ENCODE peak calls at places on chromosome 9, in five cellular contexts. A is esophagus squamous epithelium, Y is A549, Q is fibroblast of lung, E is endodermal cell. B is an unnamed sample.

GRCh38 chr9:33524431-33524947 is 438 bp downstream of the ANKRD18B start:
- DNase-seq in A (no peak), Y (no peak), Q (no peak), E (peak; percentile 71), B (no peak)

GRCh38 chr9:33202552-33203300 is 35.6 kb upstream of the B4GALT1 start:
- DNase-seq in A (no peak), Y (no peak), Q (peak; percentile 82), E (no peak), B (peak; percentile 73)

GRCh38 chr9:71465392-71465791 is 302.9 kb downstream of the CEMIP2 start:
- DNase-seq in A (no peak), Y (no peak), Q (no peak), E (no peak), B (no peak)

GRCh38 chr9:33106827-33107621 is 30.6 kb upstream of the SMU1 start:
- DNase-seq in A (no peak), Y (no peak), Q (peak; percentile 71), E (peak; percentile 65), B (peak; percentile 88)

GRCh38 chr9:73011346-73011745 is 58.5 kb upstream of the ALDH1A1 start:
- DNase-seq in A (no peak), Y (no peak), Q (peak; percentile 74), E (no peak), B (peak; percentile 68)

GRCh38 chr9:24590432-24590831 is 44.7 kb upstream of the IZUMO3 start:
- DNase-seq in A (no peak), Y (no peak), Q (no peak), E (no peak), B (no peak)

GRCh38 chr9:78325343-78325742 is 28.4 kb downstream of the PSAT1 start:
- DNase-seq in A (no peak), Y (no peak), Q (peak; percentile 42), E (no peak), B (peak; percentile 68)

GRCh38 chr9:121105531-121105930 is 30.8 kb downstream of the CNTRL start:
- DNase-seq in A (no peak), Y (no peak), Q (no peak), E (no peak), B (no peak)

GRCh38 chr9:88013051-88013450 is 38.7 kb upstream of the CDK20 start:
- DNase-seq in A (no peak), Y (no peak), Q (no peak), E (peak; percentile 71), B (no peak)

GRCh38 chr9:98924971-98925820 is 18.5 kb upstream of the COL15A1 start:
- DNase-seq in A (no peak), Y (no peak), Q (no peak), E (peak; percentile 45), B (no peak)

GRCh38 chr9:350354-350753 is 135.7 kb downstream of the DOCK8 start:
- DNase-seq in A (no peak), Y (no peak), Q (no peak), E (no peak), B (no peak)

GRCh38 chr9:92846662-92847145 is 31.1 kb downstream of the ZNF484 start:
- DNase-seq in A (no peak), Y (no peak), Q (peak; percentile 16), E (no peak), B (peak; percentile 1)
- H3K4me3 ChIP-seq in A (no peak overlapping the region), Y (no peak overlapping the region), Q (no peak overlapping the region), E (peak overlapping the region; percentile 42), B (no peak overlapping the region)

GRCh38 chr9:129411501-129412175 is 209.3 kb downstream of the C9orf50 start:
- DNase-seq in A (no peak), Y (no peak), Q (no peak), E (no peak), B (no peak)

GRCh38 chr9:129412814-129413536 is 207.9 kb downstream of the C9orf50 start:
- DNase-seq in A (no peak), Y (peak; percentile 38), Q (peak; percentile 78), E (peak; percentile 75), B (peak; percentile 89)

GRCh38 chr9:129414377-129415021 is 206.4 kb downstream of the C9orf50 start:
- DNase-seq in A (no peak), Y (no peak), Q (peak; percentile 61), E (peak; percentile 71), B (peak; percentile 40)

GRCh38 chr9:129415031-129415953 is 205.6 kb downstream of the C9orf50 start:
- DNase-seq in A (no peak), Y (no peak), Q (no peak), E (no peak), B (no peak)

GRCh38 chr9:129413537-129414376 is 207.1 kb downstream of the C9orf50 start:
- DNase-seq in A (peak; percentile 91), Y (peak; percentile 86), Q (peak; percentile 96), E (peak; percentile 98), B (peak; percentile 97)
- TF ChIP-seq CTCF in A (no peak), Y (no peak), Q (no peak), E (no peak), B (no peak)

DNA sequence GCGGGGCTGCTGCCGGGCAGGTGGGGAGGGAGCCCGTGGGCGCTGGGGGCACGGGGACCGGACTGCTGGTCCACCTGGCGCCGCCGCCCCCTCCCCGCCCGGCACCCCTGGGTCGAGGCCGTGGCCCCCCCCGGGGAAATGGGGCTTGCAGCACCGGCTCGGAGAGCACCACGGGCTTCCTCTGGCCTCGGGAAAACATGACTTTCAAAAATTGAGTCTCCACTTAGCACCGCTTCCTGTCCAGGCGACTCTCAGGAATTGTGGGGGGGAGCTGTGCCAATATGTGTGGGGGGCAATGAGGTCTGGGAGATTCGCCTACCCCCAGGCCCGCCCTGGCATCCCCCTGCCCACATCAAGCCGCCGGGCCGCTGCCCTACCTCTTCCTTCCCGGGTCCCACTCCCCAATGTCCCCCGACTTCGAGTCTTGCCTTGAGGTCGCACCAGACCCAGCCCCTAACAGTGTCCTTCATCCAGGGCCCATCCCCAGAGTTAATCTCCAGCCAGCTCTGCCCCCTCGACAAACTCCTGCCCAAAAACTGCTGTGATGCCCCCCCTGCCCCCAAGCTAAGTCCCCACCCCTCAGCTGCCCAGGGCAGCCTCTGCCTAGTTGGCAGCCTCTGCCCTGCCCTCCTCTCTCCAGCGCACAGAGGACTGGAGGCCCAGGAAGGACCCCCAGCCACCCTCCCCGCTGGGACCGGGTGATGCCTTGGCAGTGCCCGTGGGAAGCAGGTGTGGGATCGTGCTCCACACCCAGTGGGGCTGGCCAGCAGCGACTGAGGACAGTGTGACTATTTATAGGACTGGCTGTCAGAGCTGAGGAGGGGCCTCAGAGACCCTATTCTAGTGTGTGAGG is 3.9 kb downstream of the EGFL7 start:
- DNase-seq in A (no peak), Y (no peak), Q (no peak), E (no peak), B (no peak)
- H3K4me3 ChIP-seq in A (peak overlapping the region; percentile 25), Y (peak overlapping the region; percentile 68), Q (no peak overlapping the region), E (no peak overlapping the region), B (peak overlapping the region; percentile 47)

GRCh38 chr9:131019387-131020239 is 10.6 kb downstream of the LAMC3 start:
- DNase-seq in A (no peak), Y (no peak), Q (peak; percentile 47), E (no peak), B (no peak)

GRCh38 chr9:131017067-131017466 is 8.1 kb downstream of the LAMC3 start:
- DNase-seq in A (no peak), Y (no peak), Q (no peak), E (peak; percentile 91), B (no peak)

GRCh38 chr9:131020388-131020787 is 11.4 kb downstream of the LAMC3 start:
- DNase-seq in A (no peak), Y (no peak), Q (peak; percentile 34), E (no peak), B (peak; percentile 60)

GRCh38 chr9:131020862-131021261 is 11.9 kb downstream of the LAMC3 start:
- DNase-seq in A (no peak), Y (no peak), Q (no peak), E (no peak), B (no peak)

DNA sequence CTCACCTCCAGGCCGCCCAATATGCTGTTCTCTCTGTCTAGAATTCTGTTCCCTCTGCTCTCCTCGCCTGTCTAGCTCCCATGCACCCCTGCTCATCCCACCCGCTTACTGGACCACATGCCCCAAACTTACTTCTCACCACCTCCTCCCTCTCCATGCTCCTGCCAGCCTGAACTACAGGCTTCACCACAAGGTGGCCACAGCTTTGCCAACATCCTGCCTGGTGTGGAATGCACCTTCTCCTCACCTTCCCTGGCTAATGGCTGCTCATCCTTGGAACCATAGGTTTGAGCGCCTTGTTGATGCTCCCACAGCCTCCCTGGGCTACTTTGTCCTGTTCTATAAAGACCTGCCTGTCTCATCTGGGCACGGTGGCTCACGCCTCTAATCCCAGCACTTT is 9.6 kb downstream of the LAMC3 start:
- DNase-seq in A (no peak), Y (no peak), Q (no peak), E (peak; percentile 79), B (no peak)
- TF ChIP-seq CTCF in A (no peak), Y (no peak), Q (no peak), E (peak; percentile 75), B (peak; percentile 14)

DNA sequence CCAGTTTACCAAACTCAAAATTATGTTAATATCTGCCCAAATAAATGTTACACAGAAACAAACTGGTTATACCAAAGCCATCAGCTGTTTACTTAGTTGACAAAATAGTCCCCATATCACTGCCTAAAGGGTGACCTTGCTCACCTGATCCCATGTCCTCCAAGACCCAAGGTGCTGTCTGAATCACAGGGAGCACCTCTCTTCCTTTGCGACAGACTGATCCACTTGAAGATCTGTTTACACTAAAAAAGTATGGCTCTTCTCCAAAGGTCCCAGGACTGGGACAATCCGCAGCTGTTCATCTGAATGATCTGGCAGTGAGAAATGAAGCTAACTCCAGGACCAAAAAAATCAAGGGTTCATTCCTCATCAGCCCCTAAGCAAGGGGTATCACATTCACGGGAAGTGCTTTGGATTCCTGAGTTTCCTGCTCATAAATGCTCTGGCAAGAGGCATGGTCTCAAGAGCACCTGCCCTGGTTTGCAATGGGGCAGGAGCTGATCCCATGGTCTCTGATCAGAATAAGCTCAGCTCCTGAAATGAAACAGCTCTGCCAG is 5.0 kb downstream of the PRUNE2 start:
- DNase-seq in A (no peak), Y (no peak), Q (no peak), E (no peak), B (no peak)
- H3K4me3 ChIP-seq in A (no peak overlapping the region), Y (no peak overlapping the region), Q (no peak overlapping the region), E (no peak overlapping the region), B (no peak overlapping the region)

GRCh38 chr9:108291586-108291932 is 564.2 kb downstream of the ACTL7B start:
- DNase-seq in A (no peak), Y (no peak), Q (no peak), E (no peak), B (no peak)
- TF ChIP-seq CTCF in A (no peak), Y (no peak), Q (no peak), E (no peak), B (no peak)

B was measured in fibroblast of pulmonary artery.